ENCODE peak calls at places on chromosomes 1 and 21, in six cellular contexts. Y is SK-N-SH; Z is substantia nigra; J is hepatocyte; W is RWPE1; U is CD4-positive, alpha-beta memory T cell. A is an unnamed sample.

GRCh38 chr1:3909615-3910014 is 9.5 kb upstream of the C1orf174 start:
- DNase-seq in Y (no peak), J (no peak), U (no peak), W (no peak), Z (no peak), A (no peak)

GRCh38 chr1:193270996-193271395 is 84.6 kb upstream of the B3GALT2 start:
- DNase-seq in J (no peak), Y (no peak), W (no peak), Z (no peak), U (no peak), A (no peak)

GRCh38 chr1:206469411-206469932 is 804 bp upstream of the IKBKE start:
- DNase-seq in Z (no peak), U (peak), W (peak), Y (no peak), J (peak), A (no peak)

GRCh38 chr1:17274186-17275170 is 25.6 kb downstream of the PADI3 start:
- DNase-seq in J (peak), W (peak), U (peak), Z (no peak), Y (peak), A (peak)

GRCh38 chr1:161792740-161793139 is 26.6 kb downstream of the ATF6 start:
- DNase-seq in U (peak), Z (no peak), W (peak), Y (peak), J (peak), A (no peak)

GRCh38 chr1:7049913-7050625 is 264.8 kb downstream of the CAMTA1 start:
- DNase-seq in J (no peak), U (no peak), W (no peak), Y (no peak), Z (no peak), A (no peak)

GRCh38 chr1:65247419-65248359 is 61.7 kb upstream of the DNAJC6 start:
- DNase-seq in J (peak), Y (peak), Z (peak), U (no peak), W (peak), A (no peak)

GRCh38 chr1:39890267-39890666 is 7.0 kb upstream of the TRIT1 start:
- DNase-seq in U (no peak), Z (no peak), W (no peak), J (no peak), Y (no peak), A (no peak)

GRCh38 chr1:25031601-25031965 is 101.5 kb upstream of the RUNX3 start:
- DNase-seq in Z (no peak), J (no peak), W (no peak), U (peak), Y (no peak), A (no peak)

GRCh38 chr1:214901718-214902117 is 180.8 kb upstream of the KCNK2 start:
- DNase-seq in J (no peak), W (peak), U (no peak), Z (no peak), Y (no peak), A (no peak)

GRCh38 chr1:16396591-16396990 is 29.5 kb downstream of the SZRD1 start:
- DNase-seq in J (peak), U (no peak), Z (peak), Y (no peak), W (peak), A (peak)

GRCh38 chr21:16377120-16377658 is 647.4 kb downstream of the USP25 start:
- DNase-seq in U (no peak), J (no peak), Z (no peak), Y (no peak), W (no peak), A (no peak)

GRCh38 chr1:194043984-194044755 is 857.8 kb upstream of the B3GALT2 start:
- DNase-seq in Z (no peak), J (no peak), Y (no peak), W (no peak), U (no peak), A (no peak)

GRCh38 chr1:212490276-212490675 is 57.6 kb downstream of the NENF start:
- DNase-seq in Z (no peak), J (no peak), W (no peak), U (no peak), Y (no peak), A (no peak)

GRCh38 chr1:204503122-204503912 is 8.7 kb upstream of the PIK3C2B start:
- DNase-seq in J (peak), U (peak), Z (no peak), Y (no peak), W (peak), A (no peak)

GRCh38 chr1:54294846-54295245 is 94.9 kb downstream of the MRPL37 start:
- DNase-seq in Z (no peak), U (no peak), J (no peak), W (no peak), Y (no peak), A (no peak)

GRCh38 chr1:10687782-10688408 is 108.6 kb downstream of the CASZ1 start:
- DNase-seq in Y (no peak), U (no peak), W (no peak), J (no peak), Z (no peak), A (no peak)

GRCh38 chr1:222009105-222009730 is 267.3 kb upstream of the DUSP10 start:
- DNase-seq in Y (no peak), W (peak), J (peak), Z (no peak), U (peak), A (no peak)

GRCh38 chr1:30197616-30197934 is 525.8 kb downstream of the MATN1 start:
- DNase-seq in J (no peak), Z (no peak), U (no peak), W (no peak), Y (no peak), A (no peak)

GRCh38 chr1:230857077-230857476 is 11.2 kb downstream of the C1orf198 start:
- DNase-seq in U (no peak), Y (no peak), J (no peak), Z (peak), W (no peak), A (no peak)

GRCh38 chr21:42366292-42367010 is at the start of gene TFF1:
- DNase-seq in W (no peak), U (no peak), Z (no peak), Y (no peak), J (peak), A (peak)

GRCh38 chr1:10710489-10710888 is 86.0 kb downstream of the CASZ1 start:
- DNase-seq in W (no peak), J (no peak), Z (no peak), U (no peak), Y (no peak), A (no peak)

GRCh38 chr1:89844236-89844807 is 23.5 kb downstream of the LRRC8D start:
- DNase-seq in Z (no peak), J (no peak), W (peak), U (no peak), Y (no peak), A (no peak)

GRCh38 chr1:110463695-110464094 is 12.7 kb downstream of the PROK1 start:
- DNase-seq in Z (no peak), J (no peak), W (peak), Y (no peak), U (no peak), A (no peak)

GRCh38 chr21:32388306-32388705 is 4.5 kb downstream of the URB1 start:
- DNase-seq in Z (no peak), W (no peak), Y (peak), J (no peak), U (no peak), A (no peak)

GRCh38 chr1:45802343-45803298 is 791 bp upstream of the MAST2 start:
- DNase-seq in J (peak), W (peak), Y (peak), Z (peak), U (no peak), A (peak)

GRCh38 chr1:65658122-65658521 is 134.6 kb upstream of the PDE4B start:
- DNase-seq in W (no peak), U (no peak), J (no peak), Z (no peak), Y (no peak), A (no peak)

GRCh38 chr1:156659672-156659993 is 17.6 kb downstream of the NES start:
- DNase-seq in Z (no peak), Y (no peak), W (no peak), J (no peak), U (no peak), A (no peak)

GRCh38 chr1:8239306-8240023 is 78.4 kb upstream of the SLC45A1 start:
- DNase-seq in J (peak), Y (no peak), Z (no peak), W (no peak), U (no peak), A (peak)

GRCh38 chr1:8241417-8242014 is 76.4 kb upstream of the SLC45A1 start:
- DNase-seq in J (peak), U (no peak), W (no peak), Y (no peak), Z (no peak), A (no peak)

GRCh38 chr1:8238141-8239038 is 79.5 kb upstream of the SLC45A1 start:
- DNase-seq in Y (no peak), W (no peak), U (no peak), J (no peak), Z (no peak), A (no peak)

GRCh38 chr1:8242498-8242897 is 75.4 kb upstream of the SLC45A1 start:
- DNase-seq in W (no peak), Y (no peak), J (no peak), Z (no peak), U (no peak), A (no peak)

GRCh38 chr1:8239039-8239305 is 78.9 kb upstream of the SLC45A1 start:
- DNase-seq in J (no peak), Y (no peak), W (no peak), Z (no peak), U (peak), A (no peak)
- H3K27ac ChIP-seq in J (peak), Y (no peak), W (peak), Z (no peak), U (no peak), A (peak)

GRCh38 chr21:35020902-35021301 is 28.2 kb downstream of the RUNX1 start:
- DNase-seq in Z (no peak), W (no peak), Y (no peak), J (no peak), U (no peak), A (no peak)
- H3K27ac ChIP-seq in Z (no peak), W (no peak), Y (no peak), J (no peak), U (peak), A (no peak)

DNA sequence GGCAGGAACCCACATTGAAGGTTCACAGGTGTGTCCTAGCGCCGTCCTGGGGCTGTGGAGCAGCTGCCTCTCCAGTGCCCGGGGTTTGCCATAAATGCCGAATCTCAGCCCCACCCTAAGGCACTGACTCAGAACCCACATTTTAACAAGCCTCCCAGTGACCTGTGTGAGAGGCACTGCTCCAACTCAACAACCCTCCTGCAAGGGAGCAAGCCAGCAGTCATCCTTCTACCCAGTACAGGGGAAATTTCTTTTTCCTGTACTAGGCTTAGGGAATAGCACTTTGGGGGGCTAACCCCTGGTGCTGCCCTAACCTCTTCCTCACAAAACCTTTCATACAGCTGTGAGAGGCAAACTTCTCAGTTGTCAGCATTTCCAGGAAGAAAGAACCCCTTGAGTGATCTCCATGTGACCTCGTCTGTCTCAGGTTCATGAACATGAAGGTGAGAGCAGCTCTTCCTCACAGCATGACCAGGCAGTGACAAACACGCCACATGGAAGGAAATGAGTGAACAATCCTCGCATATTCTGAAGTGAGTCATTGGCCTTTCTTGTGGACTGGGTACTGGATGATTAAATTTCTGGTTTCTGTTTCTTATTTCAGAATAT is 11.4 kb upstream of the BCAR3 start:
- DNase-seq in Z (no peak), U (no peak), W (peak), Y (no peak), J (no peak), A (no peak)
- H3K27ac ChIP-seq in Z (no peak), U (no peak), W (peak), Y (peak), J (no peak), A (no peak)

DNA sequence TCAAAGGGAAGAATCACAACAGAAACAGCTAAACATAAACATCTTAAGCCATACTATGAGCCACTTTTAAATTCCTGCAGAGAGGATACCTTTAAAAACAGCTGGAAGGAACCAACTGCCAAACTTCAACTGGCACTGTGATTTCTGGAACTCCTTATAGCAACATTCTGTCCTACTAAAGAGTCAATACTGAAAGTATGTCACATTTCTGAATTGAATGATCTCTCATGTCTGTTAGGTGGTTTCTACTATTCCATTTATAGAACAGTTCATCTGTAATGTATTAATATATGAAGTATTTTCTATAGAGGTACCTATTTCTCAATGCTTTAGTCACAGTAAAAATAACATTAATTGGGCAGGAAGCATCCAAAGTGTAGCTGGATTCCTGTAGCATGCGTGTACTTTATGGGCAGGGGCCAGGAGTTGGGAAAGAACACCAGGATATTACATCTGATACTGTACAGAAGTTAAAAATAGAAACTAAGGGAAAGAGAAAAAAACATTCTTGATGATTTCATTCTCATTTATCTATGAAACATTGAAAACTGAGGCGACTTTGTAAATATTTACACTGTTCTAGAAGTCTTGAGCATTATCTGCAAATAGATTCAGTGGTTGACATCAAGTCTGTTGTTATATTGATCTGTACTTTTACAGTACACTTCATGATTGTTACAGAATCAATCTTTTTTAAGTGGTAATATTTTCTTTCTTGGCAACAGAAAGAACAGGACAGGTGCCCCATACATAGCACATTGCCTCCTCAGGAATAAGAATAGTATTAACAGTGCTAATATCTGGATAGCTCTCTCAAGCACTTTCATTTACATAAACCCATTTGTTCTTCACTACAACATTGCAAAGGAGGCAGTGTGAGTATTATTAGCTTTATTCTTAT is 6.1 kb upstream of the ZNF281 start:
- DNase-seq in Y (no peak), Z (no peak), W (peak), J (peak), U (no peak), A (no peak)
- H3K27ac ChIP-seq in Y (peak), Z (no peak), W (peak), J (peak), U (no peak), A (no peak)

DNA sequence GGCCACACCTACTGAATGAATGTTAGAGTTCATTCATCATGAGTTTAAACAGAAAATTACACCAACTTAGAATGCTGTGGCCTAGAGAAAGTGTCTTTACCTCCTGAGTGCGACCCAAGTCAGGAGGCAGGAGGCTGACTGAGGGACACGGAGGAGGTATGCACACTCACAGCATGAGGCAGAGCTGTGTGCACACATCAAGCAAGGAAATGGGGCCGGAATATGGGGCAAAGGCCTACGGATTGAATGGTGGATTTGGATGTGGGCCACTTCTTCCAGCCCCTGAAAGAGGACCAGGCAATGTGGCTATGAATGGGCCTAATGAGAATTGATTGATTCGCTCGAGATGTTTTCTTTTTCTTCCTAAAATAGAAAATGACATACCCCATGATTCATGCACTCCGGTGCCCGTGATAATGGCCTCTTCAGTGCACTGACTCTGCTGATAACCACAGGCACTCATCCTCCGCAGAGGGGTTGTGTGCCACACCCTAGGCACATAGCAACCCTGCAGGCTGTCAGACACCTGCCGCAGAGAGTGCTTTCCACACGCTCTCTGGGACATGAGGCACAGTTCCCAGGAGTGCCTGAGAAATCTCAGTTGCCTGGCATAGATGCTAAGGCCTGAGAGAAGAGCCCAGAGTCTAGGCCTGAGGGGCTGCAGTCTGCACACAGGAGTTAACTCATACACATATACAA is 155.5 kb downstream of the GLUL start:
- DNase-seq in Y (no peak), W (peak), U (no peak), Z (peak), J (peak), A (no peak)
- H3K27ac ChIP-seq in Y (no peak), W (peak), U (no peak), Z (peak), J (peak), A (no peak)

GRCh38 chr1:35962952-35963351 is 32.0 kb downstream of the AGO3 start:
- DNase-seq in W (no peak), Y (no peak), J (no peak), U (no peak), Z (no peak), A (no peak)
- H3K27ac ChIP-seq in W (no peak), Y (no peak), J (no peak), U (no peak), Z (no peak), A (no peak)

GRCh38 chr1:201883266-201883665 is 5.4 kb upstream of the SHISA4 start:
- DNase-seq in Y (no peak), J (no peak), U (no peak), Z (no peak), W (no peak), A (no peak)

GRCh38 chr1:201883786-201884185 is 4.9 kb upstream of the SHISA4 start:
- DNase-seq in J (no peak), W (peak), Y (no peak), Z (no peak), U (no peak), A (peak)

GRCh38 chr1:201881617-201882016 is 7.1 kb upstream of the SHISA4 start:
- DNase-seq in W (no peak), Z (no peak), Y (no peak), U (no peak), J (no peak), A (no peak)

GRCh38 chr1:201880928-201881571 is 7.6 kb upstream of the SHISA4 start:
- DNase-seq in Y (no peak), Z (no peak), U (no peak), J (no peak), W (no peak), A (no peak)

DNA sequence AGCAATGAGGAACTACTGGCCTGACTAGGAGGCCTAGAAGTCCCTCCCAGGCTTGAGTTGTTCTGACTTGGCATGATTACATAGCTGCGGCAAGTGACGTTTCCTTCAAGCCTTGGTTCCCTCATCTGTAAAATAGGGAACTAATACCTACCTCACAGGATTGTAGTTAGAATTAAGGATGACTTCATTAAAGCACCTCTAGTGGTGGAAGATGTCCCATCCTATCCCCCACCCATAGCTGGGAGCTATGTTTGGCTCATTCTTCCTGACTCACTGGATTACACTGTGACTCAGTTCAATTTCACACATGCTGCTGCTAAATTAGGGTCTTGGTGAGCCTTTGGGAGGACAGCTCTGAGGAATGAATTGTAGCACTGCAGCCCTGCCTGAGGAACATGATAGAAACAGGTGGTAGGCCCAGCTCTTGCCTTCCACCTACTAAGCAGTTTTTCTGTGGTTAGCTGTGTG is 6.0 kb upstream of the SHISA4 start:
- DNase-seq in Y (no peak), U (no peak), Z (no peak), J (no peak), W (peak), A (peak)
- H3K27ac ChIP-seq in Y (peak), U (no peak), Z (no peak), J (no peak), W (peak), A (peak)

DNA sequence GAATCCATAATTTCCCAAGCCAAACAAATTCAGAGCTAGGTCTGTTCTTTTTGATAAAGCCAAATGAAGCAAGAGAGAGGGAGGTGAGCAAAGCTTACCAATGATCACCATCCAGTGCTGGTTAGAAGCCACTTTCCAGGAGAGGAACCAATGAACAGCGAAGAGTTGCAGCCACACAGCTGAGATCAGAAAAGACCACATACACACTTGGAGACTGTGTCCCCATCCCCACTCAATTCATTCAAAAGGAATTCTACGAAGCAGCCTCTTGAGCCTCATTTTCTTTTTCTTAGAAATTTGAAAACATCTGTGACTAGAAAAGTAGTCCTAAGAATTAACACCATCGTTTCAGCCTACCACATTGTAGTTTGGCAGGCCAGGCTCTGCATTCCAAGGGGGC is 9.1 kb downstream of the UBE2Q1 start:
- DNase-seq in Z (no peak), W (no peak), J (no peak), U (no peak), Y (no peak), A (no peak)
- H3K27ac ChIP-seq in Z (no peak), W (no peak), J (no peak), U (no peak), Y (no peak), A (no peak)

A was measured in WERI-Rb-1.